ENCODE peak calls at places on chromosomes 4 and X, in eight cellular contexts. L is cardiac muscle cell; M is uterus; N is heart right ventricle; E is CD4-positive, alpha-beta memory T cell; C is mammary epithelial cell; P is tibial artery; X is hepatocyte. R is an unnamed sample. For H3K4me1 and H3K36me3, the result is how much of the 10 kb centered on the place peaks cover.

GRCh38 chrX:110045421-110045820 is 42.5 kb downstream of the TMEM164 start:
- DNase-seq in L (no peak), C (no peak), N (no peak), M (no peak), E (no peak), P (no peak), X (no peak), R (no peak)

GRCh38 chr4:184514121-184514988 is 40.0 kb upstream of the IRF2 start:
- DNase-seq in N (peak), L (peak), M (peak), X (peak), E (no peak), P (peak), C (peak), R (no peak)

GRCh38 chr4:8702020-8702495 is 109.5 kb downstream of the CPZ start:
- DNase-seq in X (no peak), N (no peak), M (no peak), L (no peak), C (no peak), P (no peak), E (no peak), R (no peak)

GRCh38 chr4:123505077-123505456 is 108.5 kb downstream of the SPRY1 start:
- DNase-seq in N (no peak), C (no peak), P (no peak), X (peak), M (no peak), L (peak), E (no peak), R (no peak)

GRCh38 chrX:150156615-150157014 is 206.5 kb upstream of the MAMLD1 start:
- DNase-seq in E (no peak), N (no peak), X (no peak), C (no peak), P (no peak), L (no peak), M (no peak), R (no peak)

GRCh38 chr4:122739174-122739573 is 6.7 kb downstream of the BBS12 start:
- DNase-seq in C (peak), P (no peak), X (no peak), M (no peak), E (no peak), L (peak), N (no peak), R (no peak)

GRCh38 chrX:154600962-154601374 is 16.0 kb downstream of the CTAG1A start:
- DNase-seq in C (peak), E (no peak), M (no peak), X (no peak), P (no peak), L (peak), N (no peak), R (no peak)

GRCh38 chrX:40383969-40384368 is 196.8 kb upstream of the ATP6AP2 start:
- DNase-seq in C (no peak), E (no peak), P (no peak), N (no peak), X (no peak), M (no peak), L (no peak), R (no peak)

GRCh38 chrX:104566921-104567501 is 1.0 kb downstream of the IL1RAPL2 start:
- DNase-seq in L (peak), C (peak), E (no peak), M (no peak), P (no peak), N (no peak), X (peak), R (no peak)

GRCh38 chr4:137896221-137896737 is 345.9 kb downstream of the SLC7A11 start:
- DNase-seq in C (no peak), X (no peak), P (no peak), N (no peak), L (peak), E (no peak), M (no peak), R (no peak)

GRCh38 chr4:7051144-7051495 is 7.9 kb downstream of the TADA2B start:
- DNase-seq in X (no peak), M (no peak), E (no peak), N (no peak), L (no peak), P (no peak), C (no peak), R (no peak)
- H3K4me1 ChIP-seq in X (under half), M (under half), E (under half), N (half or more), L (under half), P (under half), C (under half), R (under half)

DNA sequence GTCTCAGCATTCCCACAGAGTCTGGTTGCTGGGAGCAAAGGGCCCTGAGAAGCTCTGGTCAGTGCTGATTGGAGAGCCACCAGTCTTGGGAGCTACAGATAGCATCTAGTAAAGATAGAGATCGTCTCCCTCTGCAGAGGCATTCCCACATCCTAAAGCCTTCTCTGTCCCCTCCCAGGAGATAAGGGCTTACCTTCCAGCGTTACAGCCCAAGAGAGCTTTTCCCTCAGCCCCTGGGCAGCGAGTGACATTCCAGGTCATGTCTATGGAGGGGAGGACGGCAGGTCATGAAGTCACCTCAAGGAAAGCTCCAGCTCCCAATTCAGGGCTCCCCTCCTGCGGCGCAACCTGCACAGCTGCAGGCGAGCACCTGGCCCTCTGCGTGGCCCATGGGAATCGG is 29.9 kb downstream of the CLDN34 start:
- DNase-seq in C (no peak), M (no peak), P (no peak), X (no peak), L (no peak), E (no peak), N (no peak), R (no peak)
- H3K4me3 ChIP-seq in C (no peak), M (no peak), P (no peak), X (no peak), L (no peak), E (no peak), N (no peak), R (no peak)

DNA sequence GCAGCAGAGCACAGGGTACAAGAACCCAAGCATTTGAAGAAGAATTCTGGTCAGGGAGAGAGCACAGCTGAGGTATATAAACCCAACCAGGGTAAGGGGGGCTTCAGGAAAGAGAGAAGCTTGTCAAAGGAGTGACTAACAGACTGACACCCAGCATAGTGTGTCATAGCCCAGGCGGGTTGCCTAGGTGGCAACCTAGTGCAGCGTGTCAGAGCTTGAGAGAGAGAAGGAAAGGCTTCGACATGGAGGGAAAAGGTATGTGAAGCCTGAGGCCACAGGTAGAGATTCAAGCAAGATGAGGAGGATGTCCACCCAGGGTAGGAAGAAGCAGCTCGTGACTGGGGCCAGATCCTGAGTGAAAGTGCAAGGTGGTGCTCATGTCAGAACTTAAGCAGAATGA is 8.5 kb upstream of the ANTXR2 start:
- DNase-seq in M (no peak), C (peak), L (no peak), P (no peak), X (no peak), N (no peak), E (no peak), R (no peak)
- H3K36me3 ChIP-seq in M (under half), C (under half), L (under half), P (under half), X (under half), N (under half), E (under half), R (under half)

DNA sequence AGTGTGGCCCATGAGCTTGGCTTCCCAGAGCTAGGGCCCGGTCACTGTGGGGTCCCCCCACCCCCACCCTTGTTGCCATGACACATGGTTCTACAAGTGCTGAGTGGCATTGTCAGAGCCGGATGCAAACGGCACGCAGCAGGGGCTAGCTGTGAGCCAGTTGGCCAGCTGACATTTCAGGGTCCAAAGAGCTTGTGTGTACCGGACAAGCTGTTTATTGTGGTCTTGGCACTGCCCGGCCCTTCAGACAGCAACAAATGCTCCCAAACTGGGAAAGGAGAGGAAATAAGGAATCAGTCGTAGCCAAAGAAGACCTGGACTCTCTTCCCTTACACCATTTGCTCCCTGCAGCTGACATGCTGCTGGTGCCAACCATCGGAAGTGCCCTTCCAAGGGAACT is 36.8 kb downstream of the TSC22D3 start:
- DNase-seq in P (no peak), E (no peak), X (no peak), N (no peak), M (no peak), C (no peak), L (no peak), R (no peak)
- H3K4me1 ChIP-seq in P (under half), E (under half), X (under half), N (half or more), M (under half), C (under half), L (under half), R (under half)

DNA sequence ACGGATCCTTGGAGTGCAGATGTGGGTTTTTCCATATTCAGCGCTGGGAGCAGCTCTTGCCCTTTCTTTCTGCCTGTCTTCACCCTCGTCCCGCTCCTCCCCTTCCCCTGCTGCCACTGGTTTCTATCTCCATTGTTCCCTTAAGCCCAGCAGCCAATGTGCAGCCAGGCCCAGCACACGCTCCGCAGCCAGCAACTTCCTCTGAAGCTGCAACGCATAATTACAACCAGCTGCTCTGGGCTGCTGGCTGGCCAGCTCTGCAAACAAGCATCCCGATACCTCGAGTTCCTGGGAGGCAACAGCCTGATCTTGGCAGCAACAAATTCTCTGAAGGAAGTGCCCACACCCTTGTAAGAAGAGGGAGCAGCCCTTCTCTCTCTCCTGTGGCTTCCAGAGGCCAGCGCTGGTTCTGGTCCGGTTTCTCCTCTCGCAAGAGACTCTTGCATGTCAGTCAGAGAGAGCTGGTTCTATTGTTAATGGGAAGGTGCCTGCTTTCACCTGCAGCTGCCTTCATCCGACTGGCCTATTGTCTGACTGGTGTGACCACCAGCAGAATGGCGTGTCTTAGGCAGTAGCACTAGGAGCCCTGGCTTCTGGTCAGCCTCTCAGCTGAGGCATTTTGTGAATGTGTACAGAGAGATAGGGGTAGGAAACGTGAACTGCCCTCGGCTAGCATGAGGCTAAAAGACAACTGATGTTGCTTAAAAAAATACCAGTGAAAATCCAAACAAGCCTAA is 83.8 kb upstream of the MAML3 start:
- DNase-seq in X (peak), M (peak), C (no peak), N (peak), P (peak), L (peak), E (no peak), R (no peak)
- H3K4me3 ChIP-seq in X (no peak), M (peak), C (no peak), N (peak), P (peak), L (no peak), E (no peak), R (no peak)

GRCh38 chr4:153364061-153364460 is 19.6 kb downstream of the MND1 start:
- DNase-seq in N (no peak), M (no peak), P (no peak), L (peak), E (no peak), C (no peak), X (no peak), R (no peak)
- H3K36me3 ChIP-seq in N (under half), M (under half), P (under half), L (under half), E (under half), C (under half), X (under half), R (under half)

GRCh38 chr4:146401274-146401673 is 120.5 kb downstream of the SLC10A7 start:
- DNase-seq in C (no peak), X (no peak), P (no peak), M (no peak), L (peak), E (no peak), N (no peak), R (no peak)

GRCh38 chr4:146398896-146399443 is 122.8 kb downstream of the SLC10A7 start:
- DNase-seq in X (no peak), E (no peak), C (no peak), N (no peak), P (no peak), L (no peak), M (no peak), R (no peak)

GRCh38 chr4:146398404-146398803 is 123.3 kb downstream of the SLC10A7 start:
- DNase-seq in P (no peak), L (no peak), N (no peak), X (no peak), M (no peak), E (no peak), C (no peak), R (no peak)
- H3K4me1 ChIP-seq in P (under half), L (under half), N (under half), X (under half), M (under half), E (under half), C (under half), R (under half)

GRCh38 chr4:17781072-17781830 is at the start of gene FAM184B:
- DNase-seq in X (peak), L (peak), N (no peak), E (no peak), M (no peak), P (no peak), C (no peak), R (no peak)
- H3K4me3 ChIP-seq in X (peak), L (peak), N (peak), E (no peak), M (no peak), P (peak), C (peak), R (no peak)

R was measured in CD4-positive, CD25-positive, alpha-beta regulatory T cell.